ENCODE peak calls at places on chromosomes 4 and X, in eight cellular contexts. E is fibroblast of mammary gland; P is GM12865; R is tibial nerve; I is mesothelial cell of epicardium; J is tibial artery; S is CD8-positive, alpha-beta T cell; Z is cardiac fibroblast. C is an unnamed sample.

GRCh38 chr4:153651041-153651960 is 32.8 kb upstream of the TLR2 start:
- DNase-seq in E (peak; percentile 56), P (no peak), R (peak; percentile 28), I (no peak), J (no peak), S (peak; percentile 37), Z (no peak), C (no peak)

GRCh38 chr4:11471613-11472012 is 42.9 kb upstream of the HS3ST1 start:
- DNase-seq in E (no peak), P (peak; percentile 71), R (no peak), I (no peak), J (no peak), S (peak; percentile 58), Z (peak; percentile 19), C (no peak)

GRCh38 chrX:68146054-68146453 is 287.2 kb downstream of the OPHN1 start:
- DNase-seq in E (peak; percentile 65), P (peak; percentile 0), R (no peak), I (no peak), J (no peak), S (no peak), Z (peak; percentile 66), C (no peak)

GRCh38 chrX:51456814-51457213 is 39.6 kb downstream of the NUDT11 start:
- DNase-seq in E (peak; percentile 1), P (no peak), R (no peak), I (no peak), J (no peak), S (no peak), Z (peak; percentile 0), C (no peak)

GRCh38 chr4:68148795-68149685 is 19.4 kb upstream of the TMPRSS11F start:
- DNase-seq in E (no peak), P (no peak), R (no peak), I (no peak), J (no peak), S (no peak), Z (no peak), C (no peak)

GRCh38 chr4:15035152-15035551 is 32.9 kb downstream of the CPEB2 start:
- DNase-seq in E (peak; percentile 13), P (no peak), R (no peak), I (no peak), J (no peak), S (no peak), Z (peak; percentile 13), C (no peak)

GRCh38 chrX:131226591-131226990 is 62.5 kb downstream of the IGSF1 start:
- DNase-seq in E (no peak), P (no peak), R (no peak), I (no peak), J (no peak), S (no peak), Z (no peak), C (no peak)

GRCh38 chr4:107818301-107818910 is 6.3 kb upstream of the SGMS2 start:
- DNase-seq in E (peak; percentile 25), P (no peak), R (no peak), I (no peak), J (no peak), S (no peak), Z (no peak), C (no peak)

GRCh38 chrX:125646195-125646594 is 326.5 kb downstream of the TEX13C start:
- DNase-seq in E (no peak), P (no peak), R (no peak), I (no peak), J (no peak), S (no peak), Z (no peak), C (no peak)

GRCh38 chr4:113276448-113277158 is 227.2 kb downstream of the ANK2 start:
- DNase-seq in E (peak; percentile 69), P (no peak), R (no peak), I (no peak), J (no peak), S (no peak), Z (no peak), C (no peak)

GRCh38 chrX:69616520-69617203 is 749 bp downstream of the EDA start:
- DNase-seq in E (no peak), P (no peak), R (no peak), I (no peak), J (peak; percentile 59), S (peak; percentile 10), Z (peak; percentile 17), C (no peak)

GRCh38 chrX:22666441-22666840 is 333.3 kb upstream of the DDX53 start:
- DNase-seq in E (peak; percentile 61), P (peak; percentile 18), R (no peak), I (no peak), J (no peak), S (no peak), Z (peak; percentile 69), C (no peak)

GRCh38 chr4:147864591-147864990 is 132.7 kb downstream of the ARHGAP10 start:
- DNase-seq in E (peak; percentile 57), P (no peak), R (no peak), I (no peak), J (no peak), S (no peak), Z (peak; percentile 36), C (no peak)

GRCh38 chr4:147863808-147864472 is 132.1 kb downstream of the ARHGAP10 start:
- DNase-seq in E (peak; percentile 71), P (no peak), R (peak; percentile 42), I (no peak), J (peak; percentile 80), S (no peak), Z (peak; percentile 23), C (no peak)

GRCh38 chr4:147862043-147862692 is 130.3 kb downstream of the ARHGAP10 start:
- DNase-seq in E (no peak), P (no peak), R (no peak), I (no peak), J (no peak), S (no peak), Z (no peak), C (no peak)

GRCh38 chr4:147860960-147861359 is 129.1 kb downstream of the ARHGAP10 start:
- DNase-seq in E (no peak), P (no peak), R (no peak), I (no peak), J (peak; percentile 91), S (no peak), Z (no peak), C (no peak)

GRCh38 chr4:147863111-147863747 is 131.3 kb downstream of the ARHGAP10 start:
- DNase-seq in E (peak; percentile 52), P (peak; percentile 29), R (no peak), I (no peak), J (no peak), S (no peak), Z (peak; percentile 55), C (no peak)
- TF ChIP-seq CTCF in E (peak; percentile 36), P (peak; percentile 14), R (no peak), I (peak; percentile 28), J (no peak), S (no peak), Z (peak; percentile 28), C (peak; percentile 15)

GRCh38 chrX:18893536-18893935 is 90.4 kb downstream of the PHKA2 start:
- DNase-seq in E (no peak), P (no peak), R (no peak), I (no peak), J (no peak), S (no peak), Z (no peak), C (no peak)

GRCh38 chrX:18896680-18897544 is 87.0 kb downstream of the PHKA2 start:
- DNase-seq in E (no peak), P (no peak), R (no peak), I (no peak), J (no peak), S (no peak), Z (no peak), C (no peak)

GRCh38 chrX:18894156-18894555 is 89.8 kb downstream of the PHKA2 start:
- DNase-seq in E (no peak), P (no peak), R (no peak), I (no peak), J (no peak), S (no peak), Z (no peak), C (no peak)

GRCh38 chrX:18897611-18898010 is 86.3 kb downstream of the PHKA2 start:
- DNase-seq in E (no peak), P (no peak), R (no peak), I (no peak), J (no peak), S (no peak), Z (no peak), C (no peak)

DNA sequence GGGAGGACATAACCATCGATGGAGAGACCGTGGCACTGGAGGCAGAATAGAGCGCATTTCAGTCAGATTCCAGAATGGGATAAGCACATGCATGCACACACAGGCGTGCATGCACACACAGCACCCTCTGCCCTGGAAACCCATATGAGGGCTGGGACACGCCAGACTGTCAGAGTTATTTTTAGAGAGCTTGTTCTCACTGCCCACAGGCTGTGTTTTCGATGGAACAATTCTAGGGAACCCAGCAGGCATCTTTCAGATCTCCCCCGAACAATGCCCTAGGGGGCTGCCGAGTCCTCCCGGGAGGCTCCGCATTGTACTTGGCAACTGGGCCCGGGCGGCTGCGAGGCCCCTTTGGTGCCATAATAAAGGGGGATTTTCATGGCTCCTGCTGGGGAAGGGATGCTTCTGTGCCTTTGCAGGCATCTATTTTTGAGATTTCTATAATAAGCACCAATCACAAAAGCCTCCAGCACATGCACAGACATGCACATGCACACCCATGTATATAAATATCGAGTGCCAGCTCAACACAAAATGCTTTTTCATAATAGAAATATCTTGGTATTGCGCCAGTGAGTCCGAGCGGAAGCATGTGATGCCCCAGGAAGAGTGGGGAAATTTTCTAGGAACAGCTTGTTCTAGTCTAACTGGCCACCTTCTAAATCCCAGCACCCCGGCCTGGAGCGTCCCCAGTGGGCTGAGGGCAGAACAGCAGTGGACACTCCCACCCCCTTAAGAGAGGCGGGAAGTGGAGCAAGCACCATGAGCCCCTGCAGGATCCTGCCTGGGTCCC is 88.6 kb downstream of the PHKA2 start:
- DNase-seq in E (peak; percentile 50), P (no peak), R (no peak), I (no peak), J (peak; percentile 90), S (no peak), Z (peak; percentile 71), C (no peak)
- TF ChIP-seq CTCF in E (peak; percentile 24), P (no peak), R (peak; percentile 51), I (no peak), J (peak; percentile 72), S (no peak), Z (peak; percentile 70), C (no peak)

GRCh38 chrX:46386511-46386910 is 158.7 kb downstream of the ZNF674 start:
- DNase-seq in E (no peak), P (no peak), R (no peak), I (no peak), J (no peak), S (no peak), Z (no peak), C (no peak)
- TF ChIP-seq CTCF in E (peak; percentile 51), P (peak; percentile 20), R (no peak), I (no peak), J (no peak), S (no peak), Z (peak; percentile 37), C (peak; percentile 56)

DNA sequence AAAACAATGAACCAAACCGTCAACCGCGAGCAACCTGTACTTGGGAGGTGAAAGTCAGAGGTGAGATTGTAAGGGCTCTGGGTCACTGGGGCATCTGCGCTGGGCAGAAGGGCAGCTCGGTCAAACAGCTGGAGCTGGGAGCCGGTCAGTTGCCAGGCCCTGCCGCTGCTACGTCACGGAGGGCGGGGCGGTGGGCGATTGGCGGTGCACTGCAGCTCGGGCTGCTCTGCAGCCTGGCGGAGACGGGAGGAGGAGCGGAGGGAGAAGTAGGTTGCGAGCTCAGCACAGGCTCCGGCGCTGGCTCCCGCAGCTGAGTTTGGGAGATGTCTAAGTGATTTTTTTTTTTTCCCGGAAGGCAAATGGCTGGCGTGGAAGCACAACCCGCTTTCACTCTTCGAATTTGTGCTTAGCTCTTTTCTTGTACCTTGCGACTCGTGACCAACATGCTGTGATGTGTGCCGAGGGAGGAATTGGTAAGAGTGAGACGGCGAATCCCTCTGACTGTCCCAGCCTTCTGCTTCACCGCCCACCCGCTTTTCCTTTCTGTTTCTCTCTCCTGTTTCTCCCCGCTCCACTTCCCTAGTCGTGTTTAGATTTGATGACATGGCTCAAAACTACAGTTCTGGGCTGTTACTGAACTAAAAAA is at the start of gene ATP10D:
- DNase-seq in E (peak; percentile 90), P (peak; percentile 93), R (peak; percentile 91), I (peak; percentile 80), J (peak; percentile 97), S (peak; percentile 78), Z (peak; percentile 95), C (peak; percentile 93)
- TF ChIP-seq CTCF in E (no peak), P (no peak), R (peak; percentile 51), I (no peak), J (peak; percentile 33), S (no peak), Z (peak; percentile 16), C (peak; percentile 46)